ENCODE peak calls at places on chromosomes 6 and 20, in seven cellular contexts. I is left ventricle myocardium inferior, L is H9, P is HFFc6, E is pancreas, S is endothelial cell, O is transverse colon. G is an unnamed sample.

GRCh38 chr6:157861814-157862213 is 38.8 kb downstream of the SNX9 start:
- DNase-seq in I (no peak), L (no peak), P (no peak), E (no peak), S (no peak), O (no peak), G (no peak)

GRCh38 chr6:161257778-161258457 is 15.9 kb downstream of the AGPAT4 start:
- DNase-seq in I (no peak), L (no peak), P (peak; percentile 82), E (no peak), S (no peak), O (no peak), G (no peak)

GRCh38 chr6:138372711-138373463 is 4.8 kb upstream of the SMIM28 start:
- DNase-seq in I (no peak), L (no peak), P (no peak), E (no peak), S (no peak), O (no peak), G (no peak)

GRCh38 chr6:21414065-21414464 is 179.5 kb upstream of the SOX4 start:
- DNase-seq in I (no peak), L (no peak), P (no peak), E (no peak), S (no peak), O (no peak), G (no peak)

GRCh38 chr6:130381012-130381411 is 15.2 kb downstream of the TMEM200A start:
- DNase-seq in I (no peak), L (no peak), P (peak; percentile 10), E (no peak), S (no peak), O (no peak), G (no peak)

GRCh38 chr6:41470341-41471063 is 75.7 kb upstream of the FOXP4 start:
- DNase-seq in I (peak; percentile 41), L (no peak), P (no peak), E (no peak), S (no peak), O (no peak), G (peak; percentile 41)

GRCh38 chr20:23304616-23305015 is 46.0 kb upstream of the NXT1 start:
- DNase-seq in I (no peak), L (no peak), P (no peak), E (no peak), S (no peak), O (no peak), G (no peak)

GRCh38 chr20:61420781-61421180 is 168.7 kb downstream of the CDH4 start:
- DNase-seq in I (no peak), L (no peak), P (no peak), E (no peak), S (no peak), O (no peak), G (no peak)

GRCh38 chr20:19888269-19888669 is 128.9 kb upstream of the NAA20 start:
- DNase-seq in I (no peak), L (no peak), P (no peak), E (no peak), S (no peak), O (peak; percentile 36), G (no peak)

GRCh38 chr20:4559106-4559505 is 162.6 kb upstream of the PRND start:
- DNase-seq in I (no peak), L (no peak), P (no peak), E (no peak), S (no peak), O (no peak), G (no peak)

GRCh38 chr6:16320533-16321340 is 82.3 kb downstream of the GMPR start:
- DNase-seq in I (no peak), L (no peak), P (peak; percentile 32), E (no peak), S (no peak), O (no peak), G (peak; percentile 77)

GRCh38 chr20:35146299-35146921 is 726 bp downstream of the EDEM2 start:
- DNase-seq in I (no peak), L (peak; percentile 56), P (no peak), E (peak; percentile 53), S (peak; percentile 47), O (no peak), G (peak; percentile 49)

GRCh38 chr20:57795347-57795697 is 85.5 kb upstream of the PMEPA1 start:
- DNase-seq in I (peak; percentile 46), L (no peak), P (peak; percentile 29), E (no peak), S (no peak), O (no peak), G (no peak)

GRCh38 chr6:133214267-133214666 is 26.9 kb upstream of the EYA4 start:
- DNase-seq in I (no peak), L (no peak), P (no peak), E (no peak), S (no peak), O (no peak), G (no peak)

GRCh38 chr20:49964964-49965780 is 17.6 kb upstream of the SNAI1 start:
- DNase-seq in I (no peak), L (peak; percentile 82), P (no peak), E (no peak), S (peak; percentile 75), O (peak; percentile 31), G (peak; percentile 68)

GRCh38 chr20:37919389-37920040 is 16.6 kb downstream of the VSTM2L start:
- DNase-seq in I (no peak), L (no peak), P (no peak), E (no peak), S (no peak), O (no peak), G (no peak)

GRCh38 chr20:63457737-63458136 is 14.7 kb downstream of the KCNQ2 start:
- DNase-seq in I (peak; percentile 55), L (no peak), P (no peak), E (no peak), S (no peak), O (no peak), G (no peak)

GRCh38 chr6:128899651-128900050 is 16.7 kb downstream of the LAMA2 start:
- DNase-seq in I (no peak), L (no peak), P (peak; percentile 20), E (no peak), S (no peak), O (no peak), G (no peak)

GRCh38 chr20:25197173-25197869 is 1.8 kb downstream of the ENTPD6 start:
- DNase-seq in I (no peak), L (no peak), P (no peak), E (no peak), S (no peak), O (peak; percentile 53), G (no peak)

GRCh38 chr6:130780137-130780536 is 47.1 kb upstream of the SMLR1 start:
- DNase-seq in I (no peak), L (no peak), P (no peak), E (no peak), S (no peak), O (no peak), G (no peak)

GRCh38 chr6:11232177-11232967 is at the start of gene NEDD9:
- DNase-seq in I (peak; percentile 95), L (peak; percentile 97), P (peak; percentile 96), E (peak; percentile 92), S (peak; percentile 87), O (peak; percentile 99), G (peak; percentile 90)

GRCh38 chr6:34056301-34056700 is 89.6 kb downstream of the GRM4 start:
- DNase-seq in I (peak; percentile 71), L (peak; percentile 96), P (peak; percentile 33), E (peak; percentile 54), S (no peak), O (peak; percentile 77), G (peak; percentile 49)

GRCh38 chr6:105711216-105711615 is 308.3 kb upstream of the PREP start:
- DNase-seq in I (no peak), L (no peak), P (peak; percentile 17), E (no peak), S (no peak), O (no peak), G (no peak)

GRCh38 chr6:157226026-157226639 is 97.2 kb downstream of the TMEM242 start:
- DNase-seq in I (no peak), L (no peak), P (no peak), E (no peak), S (no peak), O (no peak), G (no peak)

GRCh38 chr20:6122873-6123649 is at the start of gene FERMT1:
- DNase-seq in I (peak; percentile 40), L (peak; percentile 78), P (peak; percentile 80), E (peak; percentile 72), S (peak; percentile 51), O (peak; percentile 82), G (peak; percentile 70)

GRCh38 chr20:44805991-44806729 is 4.2 kb downstream of the RIMS4 start:
- DNase-seq in I (no peak), L (peak; percentile 83), P (peak; percentile 20), E (no peak), S (no peak), O (no peak), G (peak; percentile 91)

GRCh38 chr6:125743604-125744003 is 5.8 kb upstream of the HEY2 start:
- DNase-seq in I (no peak), L (no peak), P (no peak), E (no peak), S (no peak), O (no peak), G (no peak)

GRCh38 chr6:22583927-22584326 is 14.6 kb downstream of the HDGFL1 start:
- DNase-seq in I (no peak), L (no peak), P (no peak), E (no peak), S (no peak), O (no peak), G (no peak)
- TF ChIP-seq CTCF in I (no peak), L (no peak), P (no peak), E (no peak), S (no peak), O (no peak), G (no peak)

DNA sequence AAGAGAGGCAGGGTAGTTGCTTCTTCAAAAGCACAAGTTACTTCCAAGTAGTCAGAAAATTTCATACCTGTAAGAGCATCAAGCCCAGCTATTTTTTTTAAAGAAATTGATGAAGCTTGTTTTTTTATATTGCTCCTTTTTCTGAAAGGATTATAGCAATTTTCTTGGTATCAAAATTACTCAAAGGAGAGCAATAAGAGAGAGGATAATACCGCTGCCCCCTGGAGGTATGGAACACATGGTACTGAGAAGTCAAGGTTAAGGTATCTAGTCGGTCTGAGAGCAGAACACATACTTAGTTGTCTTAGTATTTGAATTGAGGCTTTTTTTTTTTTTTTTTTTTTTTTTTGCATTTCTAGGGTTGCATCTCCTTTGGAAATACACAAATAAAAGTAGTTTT is 59.4 kb downstream of the ADGRF5 start:
- DNase-seq in I (no peak), L (no peak), P (no peak), E (no peak), S (no peak), O (no peak), G (no peak)
- TF ChIP-seq CTCF in I (no peak), L (peak; percentile 57), P (no peak), E (no peak), S (no peak), O (no peak), G (no peak)

DNA sequence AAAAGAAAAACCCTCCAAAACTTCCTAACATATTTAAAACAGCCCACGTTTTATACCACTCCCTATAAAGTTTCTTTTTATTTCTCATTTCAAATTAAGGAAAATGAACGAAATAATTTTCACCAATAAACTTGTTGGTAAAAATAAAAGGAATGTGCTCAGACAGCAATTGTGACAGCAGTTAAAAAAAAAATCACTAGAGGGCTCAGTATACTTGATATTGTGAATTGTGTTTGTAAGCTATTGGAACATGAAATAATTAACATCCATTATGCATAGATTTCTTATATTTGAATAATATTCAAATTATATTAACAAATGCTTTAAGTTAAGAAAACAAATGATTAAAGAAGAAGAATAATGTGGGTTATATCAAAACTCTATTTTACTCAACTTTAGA is 105.5 kb downstream of the ASCC3 start:
- DNase-seq in I (no peak), L (no peak), P (no peak), E (no peak), S (no peak), O (no peak), G (no peak)
- TF ChIP-seq CTCF in I (no peak), L (no peak), P (peak; percentile 56), E (no peak), S (no peak), O (no peak), G (no peak)

GRCh38 chr6:159718634-159719033 is 8.7 kb upstream of the WTAP start:
- DNase-seq in I (no peak), L (no peak), P (no peak), E (no peak), S (no peak), O (no peak), G (no peak)
- TF ChIP-seq CTCF in I (no peak), L (no peak), P (no peak), E (no peak), S (no peak), O (no peak), G (no peak)

G was measured in glutamatergic neuron.